ENCODE peak calls at places on chromosomes 13 and 19, in four cellular contexts. X, G, P and L are unnamed samples.

GRCh38 chr13:101660711-101661110 is 208.2 kb downstream of the ITGBL1 start:
- DNase-seq in X (no peak), P (no peak), G (no peak), L (no peak)

GRCh38 chr13:47705185-47705584 is 295.9 kb downstream of the SUCLA2 start:
- DNase-seq in P (peak), G (no peak), X (no peak), L (no peak)

GRCh38 chr13:49185264-49185663 is 34.9 kb upstream of the MLNR start:
- DNase-seq in G (no peak), X (no peak), P (no peak), L (no peak)

GRCh38 chr13:23185542-23185941 is 4.8 kb downstream of the SGCG start:
- DNase-seq in G (no peak), P (no peak), X (no peak), L (no peak)

GRCh38 chr13:112032186-112032835 is 34.6 kb upstream of the SOX1 start:
- DNase-seq in X (no peak), G (no peak), P (no peak), L (no peak)

GRCh38 chr13:77026255-77026782 is 640 bp downstream of the FBXL3 start:
- DNase-seq in X (peak), P (peak), G (peak), L (peak)

GRCh38 chr13:99895999-99896695 is 75.4 kb downstream of the ZIC5 start:
- DNase-seq in P (no peak), X (no peak), G (no peak), L (peak)

GRCh38 chr13:23480324-23480723 is 46.8 kb upstream of the SACS start:
- DNase-seq in P (no peak), X (no peak), G (no peak), L (no peak)

GRCh38 chr13:44013666-44014291 is 134.1 kb downstream of the LACC1 start:
- DNase-seq in G (no peak), P (peak), X (no peak), L (no peak)

GRCh38 chr13:104936304-104936703 is 1599.2 kb downstream of the EFNB2 start:
- DNase-seq in X (no peak), G (no peak), P (no peak), L (no peak)

GRCh38 chr13:109389456-109389855 is 396.9 kb downstream of the IRS2 start:
- DNase-seq in G (no peak), X (no peak), P (no peak), L (no peak)

GRCh38 chr13:34502621-34503020 is 439.4 kb upstream of the NBEA start:
- DNase-seq in P (no peak), G (no peak), X (no peak), L (no peak)

GRCh38 chr19:7083076-7083956 is 13.8 kb downstream of the ZNF557 start:
- DNase-seq in P (peak), X (no peak), G (no peak), L (no peak)

GRCh38 chr19:1245884-1246816 is 2.2 kb upstream of the MIDN start:
- DNase-seq in G (no peak), X (peak), P (no peak), L (no peak)

GRCh38 chr19:38869160-38869835 is 8.8 kb downstream of the RINL start:
- DNase-seq in P (no peak), X (no peak), G (no peak), L (no peak)

GRCh38 chr19:35041548-35042055 is at the start of gene HPN:
- DNase-seq in G (no peak), P (no peak), X (no peak), L (no peak)

GRCh38 chr19:8251025-8251472 is 41.9 kb downstream of the CERS4 start:
- DNase-seq in X (peak), G (no peak), P (peak), L (no peak)

GRCh38 chr13:44484562-44485164 is 91.5 kb downstream of the TSC22D1 start:
- DNase-seq in G (no peak), P (no peak), X (no peak), L (no peak)

GRCh38 chr13:107681611-107682010 is 533.7 kb downstream of the LIG4 start:
- DNase-seq in X (no peak), G (no peak), P (no peak), L (no peak)

GRCh38 chr19:10419646-10420443 is 493 bp upstream of the PDE4A start:
- DNase-seq in P (peak), X (no peak), G (no peak), L (no peak)

GRCh38 chr19:8459520-8460260 is 14.9 kb downstream of the HNRNPM start:
- DNase-seq in X (no peak), P (peak), G (no peak), L (no peak)

GRCh38 chr19:48006762-48007161 is 12.3 kb downstream of the ELSPBP1 start:
- DNase-seq in G (no peak), X (no peak), P (no peak), L (no peak)
- TF ChIP-seq CTCF in G (peak), X (no peak), P (no peak), L (peak)

DNA sequence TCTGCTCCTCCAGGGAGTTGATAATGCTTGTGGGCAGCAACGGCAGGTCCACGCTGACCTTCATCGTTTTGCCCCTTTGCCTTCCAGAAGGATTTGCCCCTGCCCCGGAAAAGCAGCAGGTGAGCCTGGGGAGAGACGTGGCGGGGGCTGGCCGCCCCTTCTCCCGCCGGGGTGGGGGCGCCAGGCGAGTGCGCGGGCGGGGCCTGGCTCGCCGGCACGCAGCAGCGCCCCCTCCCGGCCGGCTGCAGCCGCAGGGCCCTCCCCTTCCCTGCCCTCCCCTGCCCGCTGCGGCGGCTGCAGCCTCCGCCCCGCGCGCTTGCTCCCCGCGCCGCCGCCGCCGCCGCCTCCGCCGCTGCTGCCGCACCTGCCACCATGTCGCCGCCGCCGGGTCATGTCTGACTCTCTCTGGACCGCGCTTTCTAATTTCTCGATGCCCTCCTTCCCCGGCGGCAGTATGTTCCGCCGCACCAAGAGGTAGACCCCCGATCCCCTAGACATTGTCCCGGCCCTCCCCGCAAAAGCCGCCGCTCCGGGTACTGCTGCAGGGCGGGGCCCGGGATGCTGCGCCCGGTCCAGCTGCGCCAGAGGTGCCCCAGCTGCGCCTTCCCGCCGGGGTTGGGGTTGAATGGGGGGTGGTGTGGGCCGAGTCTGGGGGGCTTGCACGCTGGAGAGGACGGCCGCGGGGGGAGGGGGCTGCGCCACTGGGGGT is at the start of gene MAST1:
- DNase-seq in P (peak), G (peak), X (no peak), L (peak)
- TF ChIP-seq CTCF in P (no peak), G (peak), X (no peak), L (peak)

DNA sequence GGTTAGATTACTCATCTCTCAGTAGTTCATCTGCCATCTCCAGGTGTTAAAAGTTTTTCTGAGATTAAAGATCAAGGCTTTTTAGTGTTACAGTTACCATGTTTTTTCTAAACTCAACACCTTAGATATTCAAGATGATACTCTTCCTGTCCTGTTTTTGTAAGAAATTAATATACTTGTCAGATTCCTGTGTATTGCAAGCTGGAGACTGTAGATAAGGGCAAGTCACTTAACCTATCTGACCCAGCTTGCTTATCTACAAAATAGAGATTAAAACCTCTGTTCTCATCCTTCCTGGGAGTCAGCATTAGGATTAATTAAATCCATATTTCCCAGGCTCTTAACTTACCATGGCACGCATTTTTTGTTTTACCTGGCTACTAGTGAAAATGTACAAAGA is 25.2 kb downstream of the SUGT1 start:
- DNase-seq in X (no peak), P (no peak), G (no peak), L (no peak)
- TF ChIP-seq CTCF in X (no peak), P (no peak), G (no peak), L (no peak)

DNA sequence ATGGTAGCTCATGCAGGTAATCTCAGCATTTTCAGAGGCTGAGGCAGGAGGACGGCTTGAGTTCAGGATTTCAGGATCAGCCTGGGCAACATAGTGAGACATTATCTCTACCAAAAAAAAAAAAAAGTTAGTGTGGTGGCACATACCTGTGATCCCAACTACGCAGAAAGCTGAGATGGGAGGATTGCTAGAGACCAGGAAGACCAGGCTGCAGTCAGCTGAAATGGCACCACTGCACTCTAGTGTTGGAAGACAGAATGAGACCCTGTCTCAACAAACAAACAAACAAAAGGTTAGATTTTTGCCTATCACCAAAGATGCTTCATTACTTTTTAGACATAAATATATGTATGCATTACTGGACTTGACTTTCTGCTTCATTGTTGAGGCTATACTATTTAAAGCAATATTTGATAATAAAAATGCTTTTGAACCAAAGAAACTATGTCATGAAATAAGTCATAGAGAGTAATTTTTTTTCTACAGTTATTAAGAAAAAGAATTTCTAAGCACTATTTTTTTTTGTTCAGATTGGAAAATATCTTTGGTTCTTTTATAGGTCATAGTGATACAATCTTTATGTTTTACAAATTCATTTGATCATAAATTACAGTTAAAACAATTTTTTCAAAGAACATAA is 1180.1 kb upstream of the ATXN8OS start:
- DNase-seq in G (no peak), P (no peak), X (no peak), L (peak)
- TF ChIP-seq CTCF in G (peak), P (no peak), X (no peak), L (peak)

GRCh38 chr13:110580800-110581199 is 19.3 kb upstream of the RAB20 start:
- DNase-seq in P (peak), X (no peak), G (no peak), L (no peak)

GRCh38 chr13:110583178-110583865 is 21.8 kb upstream of the RAB20 start:
- DNase-seq in G (no peak), X (no peak), P (no peak), L (no peak)

GRCh38 chr13:110582421-110582954 is 21.0 kb upstream of the RAB20 start:
- DNase-seq in P (no peak), G (no peak), X (no peak), L (no peak)

GRCh38 chr13:110576736-110577476 is 15.4 kb upstream of the RAB20 start:
- DNase-seq in P (no peak), G (no peak), X (peak), L (no peak)

GRCh38 chr13:110581489-110582185 is 20.1 kb upstream of the RAB20 start:
- DNase-seq in G (no peak), X (no peak), P (no peak), L (no peak)
- TF ChIP-seq CTCF in G (no peak), X (no peak), P (no peak), L (no peak)

GRCh38 chr19:4374451-4375163 is 25.7 kb downstream of the SH3GL1 start:
- DNase-seq in P (peak), G (no peak), X (peak), L (no peak)
- TF ChIP-seq CTCF in P (no peak), G (no peak), X (no peak), L (no peak)